ENCODE peak calls at places on chromosomes 6 and 20, in seven cellular contexts. One of them, this sample, is unnamed.

GRCh38 chr6:125611573-125612399 is 137.6 kb upstream of the HEY2 start:
- DNase-seq in NCI-H2081 treated with DMSO at 0.1 percent for 48 hours: no peak
- DNase-seq in GM04503: no peak
- DNase-seq in neural progenitor cell: peak; percentile 74
- DNase-seq in midbrain: peak; percentile 61
- DNase-seq in NT2/D1: no peak
- DNase-seq in NCI-H1092: peak; percentile 8
- DNase-seq in this sample: no peak

GRCh38 chr6:18820725-18821124 is 433.6 kb downstream of the RNF144B start:
- DNase-seq in GM04503: no peak
- DNase-seq in NT2/D1: no peak
- DNase-seq in NCI-H1092: no peak
- DNase-seq in NCI-H2081 treated with DMSO at 0.1 percent for 48 hours: no peak
- DNase-seq in neural progenitor cell: no peak
- DNase-seq in midbrain: no peak
- DNase-seq in this sample: no peak

GRCh38 chr20:25058797-25059486 is 1.0 kb upstream of the ACSS1 start:
- DNase-seq in NT2/D1: no peak
- DNase-seq in neural progenitor cell: peak; percentile 40
- DNase-seq in GM04503: no peak
- DNase-seq in NCI-H2081 treated with DMSO at 0.1 percent for 48 hours: no peak
- DNase-seq in NCI-H1092: no peak
- DNase-seq in midbrain: no peak
- DNase-seq in this sample: no peak

GRCh38 chr20:24095753-24096152 is 107.2 kb upstream of the GGTLC1 start:
- DNase-seq in NT2/D1: no peak
- DNase-seq in NCI-H2081 treated with DMSO at 0.1 percent for 48 hours: no peak
- DNase-seq in GM04503: no peak
- DNase-seq in NCI-H1092: no peak
- DNase-seq in neural progenitor cell: no peak
- DNase-seq in midbrain: no peak
- DNase-seq in this sample: no peak

GRCh38 chr6:1851681-1852456 is 242.2 kb downstream of the FOXC1 start:
- DNase-seq in GM04503: no peak
- DNase-seq in NCI-H2081 treated with DMSO at 0.1 percent for 48 hours: no peak
- DNase-seq in NCI-H1092: no peak
- DNase-seq in NT2/D1: no peak
- DNase-seq in neural progenitor cell: no peak
- DNase-seq in midbrain: no peak
- DNase-seq in this sample: no peak

GRCh38 chr20:16048881-16049280 is 524.4 kb downstream of the KIF16B start:
- DNase-seq in neural progenitor cell: no peak
- DNase-seq in GM04503: no peak
- DNase-seq in NT2/D1: no peak
- DNase-seq in midbrain: no peak
- DNase-seq in NCI-H1092: no peak
- DNase-seq in NCI-H2081 treated with DMSO at 0.1 percent for 48 hours: no peak
- DNase-seq in this sample: no peak

GRCh38 chr20:3613821-3614440 is 49.3 kb downstream of the GFRA4 start:
- DNase-seq in midbrain: no peak
- DNase-seq in NT2/D1: no peak
- DNase-seq in GM04503: no peak
- DNase-seq in neural progenitor cell: peak; percentile 7
- DNase-seq in NCI-H1092: no peak
- DNase-seq in NCI-H2081 treated with DMSO at 0.1 percent for 48 hours: no peak
- DNase-seq in this sample: no peak

GRCh38 chr6:7140631-7141366 is 33.0 kb downstream of the RREB1 start:
- DNase-seq in GM04503: no peak
- DNase-seq in midbrain: peak; percentile 84
- DNase-seq in neural progenitor cell: peak; percentile 89
- DNase-seq in NT2/D1: no peak
- DNase-seq in NCI-H1092: peak; percentile 21
- DNase-seq in NCI-H2081 treated with DMSO at 0.1 percent for 48 hours: no peak
- DNase-seq in this sample: no peak

GRCh38 chr6:138455746-138456392 is 43.4 kb downstream of the NHSL1 start:
- DNase-seq in NCI-H2081 treated with DMSO at 0.1 percent for 48 hours: no peak
- DNase-seq in midbrain: no peak
- DNase-seq in GM04503: no peak
- DNase-seq in neural progenitor cell: no peak
- DNase-seq in NCI-H1092: no peak
- DNase-seq in NT2/D1: no peak
- DNase-seq in this sample: peak; percentile 77

GRCh38 chr6:170035896-170036295 is 255.0 kb downstream of the DLL1 start:
- DNase-seq in neural progenitor cell: no peak
- DNase-seq in NCI-H1092: no peak
- DNase-seq in midbrain: no peak
- DNase-seq in NT2/D1: peak; percentile 47
- DNase-seq in NCI-H2081 treated with DMSO at 0.1 percent for 48 hours: no peak
- DNase-seq in GM04503: no peak
- DNase-seq in this sample: no peak

GRCh38 chr6:100339574-100340255 is 125.0 kb downstream of the SIM1 start:
- DNase-seq in NT2/D1: no peak
- DNase-seq in GM04503: no peak
- DNase-seq in midbrain: no peak
- DNase-seq in NCI-H1092: no peak
- DNase-seq in NCI-H2081 treated with DMSO at 0.1 percent for 48 hours: no peak
- DNase-seq in neural progenitor cell: no peak
- DNase-seq in this sample: no peak

GRCh38 chr6:88135578-88136114 is 30.5 kb downstream of the CNR1 start:
- DNase-seq in neural progenitor cell: no peak
- DNase-seq in midbrain: no peak
- DNase-seq in GM04503: no peak
- DNase-seq in NCI-H1092: no peak
- DNase-seq in NT2/D1: no peak
- DNase-seq in NCI-H2081 treated with DMSO at 0.1 percent for 48 hours: no peak
- DNase-seq in this sample: peak; percentile 72

GRCh38 chr6:44255848-44256247 is 1.5 kb downstream of the SLC35B2 start:
- DNase-seq in NCI-H1092: no peak
- DNase-seq in NT2/D1: no peak
- DNase-seq in midbrain: no peak
- DNase-seq in neural progenitor cell: no peak
- DNase-seq in NCI-H2081 treated with DMSO at 0.1 percent for 48 hours: no peak
- DNase-seq in GM04503: no peak
- DNase-seq in this sample: no peak

GRCh38 chr6:117487831-117488230 is 5.4 kb downstream of the DCBLD1 start:
- DNase-seq in GM04503: peak; percentile 62
- DNase-seq in neural progenitor cell: no peak
- DNase-seq in NCI-H2081 treated with DMSO at 0.1 percent for 48 hours: no peak
- DNase-seq in midbrain: no peak
- DNase-seq in NCI-H1092: no peak
- DNase-seq in NT2/D1: no peak
- DNase-seq in this sample: no peak

GRCh38 chr20:4026093-4026601 is 10.8 kb upstream of the RNF24 start:
- DNase-seq in NCI-H2081 treated with DMSO at 0.1 percent for 48 hours: no peak
- DNase-seq in NCI-H1092: no peak
- DNase-seq in NT2/D1: no peak
- DNase-seq in GM04503: no peak
- DNase-seq in neural progenitor cell: peak; percentile 26
- DNase-seq in midbrain: no peak
- DNase-seq in this sample: no peak

GRCh38 chr20:45402946-45403345 is 5.1 kb upstream of the DBNDD2 start:
- DNase-seq in NCI-H1092: no peak
- DNase-seq in GM04503: no peak
- DNase-seq in midbrain: no peak
- DNase-seq in NT2/D1: no peak
- DNase-seq in NCI-H2081 treated with DMSO at 0.1 percent for 48 hours: no peak
- DNase-seq in neural progenitor cell: no peak
- DNase-seq in this sample: no peak

GRCh38 chr6:35280903-35281302 is 16.7 kb upstream of the DEF6 start:
- DNase-seq in GM04503: no peak
- DNase-seq in neural progenitor cell: no peak
- DNase-seq in NCI-H2081 treated with DMSO at 0.1 percent for 48 hours: no peak
- DNase-seq in midbrain: no peak
- DNase-seq in NCI-H1092: no peak
- DNase-seq in NT2/D1: no peak
- DNase-seq in this sample: no peak

GRCh38 chr6:15351631-15352030 is 105.8 kb downstream of the JARID2 start:
- DNase-seq in NCI-H1092: no peak
- DNase-seq in NCI-H2081 treated with DMSO at 0.1 percent for 48 hours: no peak
- DNase-seq in neural progenitor cell: no peak
- DNase-seq in midbrain: peak; percentile 33
- DNase-seq in GM04503: peak; percentile 76
- DNase-seq in NT2/D1: no peak
- DNase-seq in this sample: no peak

This sample was measured in GM12878.